ENCODE peak calls at places on chromosomes 13 and 19, in five cellular contexts. One of them, this sample, is unnamed.
A peak's percentile ranks its signal among the peaks of the same experiment; 100 is the strongest.

GRCh38 chr19:7928741-7929701 is 3.1 kb upstream of the CTXN1 start:
- DNase-seq in tibial artery: peak; percentile 80
- DNase-seq in PC-9: peak; percentile 80
- DNase-seq in fibroblast of lung: peak; percentile 85
- DNase-seq in astrocyte: peak; percentile 76
- DNase-seq in this sample: no peak

GRCh38 chr19:23554548-23554947 is 132.5 kb downstream of the ZNF675 start:
- DNase-seq in PC-9: peak; percentile 51
- DNase-seq in tibial artery: no peak
- DNase-seq in fibroblast of lung: no peak
- DNase-seq in astrocyte: no peak
- DNase-seq in this sample: no peak

GRCh38 chr13:45162821-45163220 is 38.0 kb downstream of the KCTD4 start:
- DNase-seq in astrocyte: peak; percentile 90
- DNase-seq in tibial artery: no peak
- DNase-seq in fibroblast of lung: peak; percentile 91
- DNase-seq in PC-9: no peak
- DNase-seq in this sample: no peak

GRCh38 chr19:34662919-34663318 is 14.0 kb downstream of the SCGB2B2 start:
- DNase-seq in tibial artery: no peak
- DNase-seq in PC-9: no peak
- DNase-seq in astrocyte: no peak
- DNase-seq in fibroblast of lung: no peak
- DNase-seq in this sample: no peak

GRCh38 chr19:42242071-42242511 is 311 bp downstream of the GSK3A start:
- DNase-seq in PC-9: no peak
- DNase-seq in fibroblast of lung: no peak
- DNase-seq in tibial artery: no peak
- DNase-seq in astrocyte: no peak
- DNase-seq in this sample: no peak

GRCh38 chr13:30340367-30341184 is 33.2 kb upstream of the KATNAL1 start:
- DNase-seq in astrocyte: peak; percentile 79
- DNase-seq in PC-9: peak; percentile 22
- DNase-seq in fibroblast of lung: peak; percentile 92
- DNase-seq in tibial artery: peak; percentile 81
- DNase-seq in this sample: no peak

GRCh38 chr13:102236341-102236740 is 165.5 kb downstream of the FGF14 start:
- DNase-seq in tibial artery: no peak
- DNase-seq in astrocyte: no peak
- DNase-seq in PC-9: no peak
- DNase-seq in fibroblast of lung: no peak
- DNase-seq in this sample: no peak

GRCh38 chr13:35700661-35701060 is 224.2 kb upstream of the MAB21L1 start:
- DNase-seq in fibroblast of lung: no peak
- DNase-seq in astrocyte: peak; percentile 74
- DNase-seq in tibial artery: no peak
- DNase-seq in PC-9: no peak
- DNase-seq in this sample: no peak

GRCh38 chr13:31545616-31546015 is 193.7 kb upstream of the RXFP2 start:
- DNase-seq in fibroblast of lung: no peak
- DNase-seq in astrocyte: no peak
- DNase-seq in PC-9: no peak
- DNase-seq in tibial artery: no peak
- DNase-seq in this sample: no peak

GRCh38 chr19:8262431-8262830 is 45.7 kb downstream of the CD320 start:
- DNase-seq in PC-9: no peak
- DNase-seq in astrocyte: no peak
- DNase-seq in fibroblast of lung: no peak
- DNase-seq in tibial artery: no peak
- DNase-seq in this sample: peak; percentile 9

GRCh38 chr19:45403781-45404556 is 900 bp downstream of the PPP1R13L start:
- DNase-seq in tibial artery: peak; percentile 45
- DNase-seq in fibroblast of lung: no peak
- DNase-seq in PC-9: peak; percentile 82
- DNase-seq in astrocyte: no peak
- DNase-seq in this sample: peak; percentile 73

GRCh38 chr19:45404557-45405434 is at the start of gene PPP1R13L:
- DNase-seq in PC-9: peak; percentile 94
- DNase-seq in tibial artery: peak; percentile 77
- DNase-seq in fibroblast of lung: peak; percentile 53
- DNase-seq in astrocyte: peak; percentile 68
- DNase-seq in this sample: peak; percentile 92

GRCh38 chr19:45401815-45402468 is 2.9 kb downstream of the PPP1R13L start:
- DNase-seq in PC-9: no peak
- DNase-seq in fibroblast of lung: no peak
- DNase-seq in tibial artery: no peak
- DNase-seq in astrocyte: no peak
- DNase-seq in this sample: no peak

GRCh38 chr19:45403272-45403671 is 1.6 kb downstream of the PPP1R13L start:
- DNase-seq in fibroblast of lung: no peak
- DNase-seq in astrocyte: no peak
- DNase-seq in tibial artery: no peak
- DNase-seq in PC-9: no peak
- DNase-seq in this sample: no peak

GRCh38 chr19:45402469-45403070 is 2.3 kb downstream of the PPP1R13L start:
- DNase-seq in astrocyte: no peak
- DNase-seq in fibroblast of lung: no peak
- DNase-seq in PC-9: no peak
- DNase-seq in tibial artery: no peak
- DNase-seq in this sample: peak; percentile 31
- TF ChIP-seq CTCF in astrocyte: no peak
- TF ChIP-seq CTCF in fibroblast of lung: no peak
- TF ChIP-seq CTCF in PC-9: no peak
- TF ChIP-seq CTCF in tibial artery: no peak
- TF ChIP-seq CTCF in this sample: peak; percentile 41

GRCh38 chr13:106555631-106556328 is 12.2 kb downstream of the ARGLU1 start:
- DNase-seq in PC-9: no peak
- DNase-seq in fibroblast of lung: peak; percentile 64
- DNase-seq in astrocyte: peak; percentile 39
- DNase-seq in tibial artery: no peak
- DNase-seq in this sample: no peak
- H3K36me3 ChIP-seq in PC-9: peaks cover 70% of the 10 kb centered on the region
- H3K36me3 ChIP-seq in fibroblast of lung: peaks cover 5% of the 10 kb centered on the region
- H3K36me3 ChIP-seq in astrocyte: peaks cover 45% of the 10 kb centered on the region
- H3K36me3 ChIP-seq in tibial artery: peaks cover 31% of the 10 kb centered on the region
- H3K36me3 ChIP-seq in this sample: peaks cover 81% of the 10 kb centered on the region

GRCh38 chr13:23810842-23811241 is 78.4 kb downstream of the MIPEP start:
- DNase-seq in astrocyte: no peak
- DNase-seq in tibial artery: no peak
- DNase-seq in PC-9: no peak
- DNase-seq in fibroblast of lung: no peak
- DNase-seq in this sample: no peak
- TF ChIP-seq CTCF in astrocyte: no peak
- TF ChIP-seq CTCF in tibial artery: no peak
- TF ChIP-seq CTCF in PC-9: no peak
- TF ChIP-seq CTCF in fibroblast of lung: no peak
- TF ChIP-seq CTCF in this sample: no peak

DNA sequence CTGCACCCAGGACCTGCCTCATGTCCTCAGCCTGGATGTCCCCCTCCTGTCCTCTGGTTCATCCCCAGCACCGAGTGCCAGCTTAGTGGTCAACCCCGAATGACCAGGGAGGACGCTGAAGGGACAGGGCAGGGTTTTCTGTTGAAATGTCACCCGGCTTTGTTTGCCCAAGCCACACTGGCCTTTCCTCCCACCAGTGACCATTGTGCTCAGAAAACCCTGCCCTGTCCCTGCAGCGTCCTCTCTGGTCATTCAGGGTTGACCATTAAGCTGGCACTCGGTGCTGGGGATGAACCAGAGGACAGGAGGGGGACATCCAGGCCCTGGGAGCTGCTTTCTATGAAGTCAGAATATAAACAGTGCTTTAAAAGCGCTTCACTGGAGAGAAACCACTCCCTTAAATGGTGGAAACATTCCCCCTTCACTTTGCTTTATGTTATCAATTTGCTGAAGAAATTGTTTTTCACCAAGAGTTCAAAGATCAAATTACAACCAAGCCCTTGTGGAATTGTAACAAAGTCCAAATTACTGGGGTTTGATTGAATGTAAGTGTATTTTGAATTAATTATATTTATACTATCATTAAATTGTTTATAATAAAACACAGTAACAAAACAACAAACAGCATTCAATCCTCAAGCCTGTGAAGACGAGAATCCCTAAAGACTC is 21.4 kb downstream of the CARS2 start:
- DNase-seq in astrocyte: no peak
- DNase-seq in fibroblast of lung: peak; percentile 18
- DNase-seq in PC-9: no peak
- DNase-seq in tibial artery: no peak
- DNase-seq in this sample: no peak
- H3K36me3 ChIP-seq in astrocyte: peaks cover 12% of the 10 kb centered on the region
- H3K36me3 ChIP-seq in fibroblast of lung: peaks cover 17% of the 10 kb centered on the region
- H3K36me3 ChIP-seq in PC-9: peaks cover 18% of the 10 kb centered on the region
- H3K36me3 ChIP-seq in tibial artery: peaks cover 26% of the 10 kb centered on the region
- H3K36me3 ChIP-seq in this sample: peaks cover 96% of the 10 kb centered on the region

GRCh38 chr13:32790731-32791130 is 204.5 kb downstream of the PDS5B start:
- DNase-seq in fibroblast of lung: no peak
- DNase-seq in tibial artery: no peak
- DNase-seq in PC-9: no peak
- DNase-seq in astrocyte: no peak
- DNase-seq in this sample: no peak
- TF ChIP-seq CTCF in fibroblast of lung: no peak
- TF ChIP-seq CTCF in tibial artery: no peak
- TF ChIP-seq CTCF in PC-9: no peak
- TF ChIP-seq CTCF in astrocyte: no peak
- TF ChIP-seq CTCF in this sample: no peak

DNA sequence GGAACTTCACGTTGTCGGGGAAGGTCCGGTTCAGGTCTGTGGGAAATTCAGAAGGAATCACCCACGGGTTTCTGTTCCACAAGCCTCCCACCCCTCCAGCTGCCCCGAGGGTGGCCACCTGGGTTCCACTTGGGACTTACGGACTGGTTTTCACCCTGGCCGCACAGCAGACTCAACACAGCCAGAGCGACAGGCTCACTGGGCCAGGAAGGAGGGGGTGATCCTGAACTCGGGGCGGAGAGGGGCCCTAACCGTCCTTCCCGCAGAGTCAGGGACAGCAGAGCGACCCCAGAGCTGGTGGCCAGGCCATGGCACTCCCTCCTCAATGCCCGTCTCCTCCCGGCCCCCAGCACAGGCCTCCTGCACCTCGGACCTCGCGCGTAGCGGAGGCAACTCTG is 13.0 kb downstream of the GRTP1 start:
- DNase-seq in fibroblast of lung: no peak
- DNase-seq in tibial artery: no peak
- DNase-seq in astrocyte: no peak
- DNase-seq in PC-9: no peak
- DNase-seq in this sample: no peak
- H3K36me3 ChIP-seq in fibroblast of lung: no peaks in the 10 kb centered on the region
- H3K36me3 ChIP-seq in tibial artery: no peaks in the 10 kb centered on the region
- H3K36me3 ChIP-seq in astrocyte: no peaks in the 10 kb centered on the region
- H3K36me3 ChIP-seq in PC-9: peaks cover 6% of the 10 kb centered on the region
- H3K36me3 ChIP-seq in this sample: peaks cover 5% of the 10 kb centered on the region

This sample was measured in stomach.